ENCODE peak calls at places on chromosomes 4 and X, in six cellular contexts. One of them, this sample, is unnamed. For H3K27me3, the result is how much of the 10 kb centered on the place peaks cover.

GRCh38 chr4:175176710-175177109 is 258.6 kb downstream of the ADAM29 start:
- DNase-seq in H9: no peak
- DNase-seq in MM.1S: no peak
- DNase-seq in Peyer's patch: no peak
- DNase-seq in small intestine: no peak
- DNase-seq in GM23338: no peak
- DNase-seq in this sample: no peak

GRCh38 chr4:126465341-126465740 is 1150.6 kb downstream of the FAT4 start:
- DNase-seq in small intestine: no peak
- DNase-seq in Peyer's patch: no peak
- DNase-seq in MM.1S: no peak
- DNase-seq in GM23338: no peak
- DNase-seq in H9: no peak
- DNase-seq in this sample: no peak

GRCh38 chr4:4851081-4851480 is 8.4 kb upstream of the MSX1 start:
- DNase-seq in Peyer's patch: no peak
- DNase-seq in MM.1S: no peak
- DNase-seq in small intestine: no peak
- DNase-seq in H9: no peak
- DNase-seq in GM23338: no peak
- DNase-seq in this sample: no peak

GRCh38 chr4:115323106-115323684 is 209.8 kb upstream of the NDST4 start:
- DNase-seq in MM.1S: no peak
- DNase-seq in Peyer's patch: no peak
- DNase-seq in small intestine: no peak
- DNase-seq in GM23338: no peak
- DNase-seq in H9: no peak
- DNase-seq in this sample: no peak

GRCh38 chr4:165894159-165894558 is 21.1 kb downstream of the TLL1 start:
- DNase-seq in small intestine: no peak
- DNase-seq in MM.1S: no peak
- DNase-seq in H9: no peak
- DNase-seq in Peyer's patch: no peak
- DNase-seq in GM23338: no peak
- DNase-seq in this sample: no peak

GRCh38 chr4:155408796-155409195 is 32.0 kb upstream of the MAP9 start:
- DNase-seq in small intestine: no peak
- DNase-seq in H9: no peak
- DNase-seq in GM23338: no peak
- DNase-seq in MM.1S: peak
- DNase-seq in Peyer's patch: no peak
- DNase-seq in this sample: no peak

GRCh38 chr4:158819942-158820786 is 51.3 kb downstream of the FNIP2 start:
- DNase-seq in H9: no peak
- DNase-seq in Peyer's patch: no peak
- DNase-seq in MM.1S: no peak
- DNase-seq in GM23338: no peak
- DNase-seq in small intestine: no peak
- DNase-seq in this sample: no peak

GRCh38 chr4:4496604-4497372 is 45.1 kb downstream of the STX18 start:
- DNase-seq in GM23338: no peak
- DNase-seq in MM.1S: no peak
- DNase-seq in small intestine: no peak
- DNase-seq in H9: no peak
- DNase-seq in Peyer's patch: no peak
- DNase-seq in this sample: no peak

GRCh38 chr4:3201718-3202702 is 46.9 kb upstream of the MSANTD1 start:
- DNase-seq in H9: no peak
- DNase-seq in Peyer's patch: peak
- DNase-seq in GM23338: no peak
- DNase-seq in small intestine: peak
- DNase-seq in MM.1S: no peak
- DNase-seq in this sample: no peak

GRCh38 chr4:156420557-156420956 is 466.9 kb upstream of the CTSO start:
- DNase-seq in small intestine: no peak
- DNase-seq in Peyer's patch: no peak
- DNase-seq in MM.1S: no peak
- DNase-seq in H9: no peak
- DNase-seq in GM23338: no peak
- DNase-seq in this sample: no peak

GRCh38 chr4:121900132-121900983 is 30.1 kb upstream of the BBS7 start:
- DNase-seq in small intestine: peak
- DNase-seq in GM23338: peak
- DNase-seq in MM.1S: peak
- DNase-seq in Peyer's patch: peak
- DNase-seq in H9: peak
- DNase-seq in this sample: peak

GRCh38 chr4:163494360-163495241 is at the start of gene TMA16:
- DNase-seq in Peyer's patch: peak
- DNase-seq in GM23338: peak
- DNase-seq in H9: peak
- DNase-seq in small intestine: peak
- DNase-seq in MM.1S: peak
- DNase-seq in this sample: peak

GRCh38 chr4:25872851-25873631 is 10.3 kb upstream of the SEL1L3 start:
- DNase-seq in H9: no peak
- DNase-seq in MM.1S: no peak
- DNase-seq in Peyer's patch: no peak
- DNase-seq in small intestine: no peak
- DNase-seq in GM23338: no peak
- DNase-seq in this sample: no peak

GRCh38 chr4:25867781-25868180 is 5.0 kb upstream of the SEL1L3 start:
- DNase-seq in GM23338: no peak
- DNase-seq in H9: no peak
- DNase-seq in small intestine: no peak
- DNase-seq in MM.1S: no peak
- DNase-seq in Peyer's patch: no peak
- DNase-seq in this sample: no peak

GRCh38 chr4:25873632-25874129 is 10.9 kb upstream of the SEL1L3 start:
- DNase-seq in Peyer's patch: no peak
- DNase-seq in H9: no peak
- DNase-seq in GM23338: no peak
- DNase-seq in MM.1S: no peak
- DNase-seq in small intestine: no peak
- DNase-seq in this sample: no peak

GRCh38 chr4:25865586-25865985 is 2.8 kb upstream of the SEL1L3 start:
- DNase-seq in small intestine: peak
- DNase-seq in H9: peak
- DNase-seq in GM23338: peak
- DNase-seq in Peyer's patch: peak
- DNase-seq in MM.1S: peak
- DNase-seq in this sample: peak

GRCh38 chr4:25870081-25870480 is 7.3 kb upstream of the SEL1L3 start:
- DNase-seq in MM.1S: peak
- DNase-seq in GM23338: no peak
- DNase-seq in Peyer's patch: no peak
- DNase-seq in small intestine: no peak
- DNase-seq in H9: no peak
- DNase-seq in this sample: no peak
- H3K27me3 ChIP-seq in MM.1S: under half
- H3K27me3 ChIP-seq in GM23338: under half
- H3K27me3 ChIP-seq in Peyer's patch: under half
- H3K27me3 ChIP-seq in small intestine: under half
- H3K27me3 ChIP-seq in H9: under half
- H3K27me3 ChIP-seq in this sample: under half

DNA sequence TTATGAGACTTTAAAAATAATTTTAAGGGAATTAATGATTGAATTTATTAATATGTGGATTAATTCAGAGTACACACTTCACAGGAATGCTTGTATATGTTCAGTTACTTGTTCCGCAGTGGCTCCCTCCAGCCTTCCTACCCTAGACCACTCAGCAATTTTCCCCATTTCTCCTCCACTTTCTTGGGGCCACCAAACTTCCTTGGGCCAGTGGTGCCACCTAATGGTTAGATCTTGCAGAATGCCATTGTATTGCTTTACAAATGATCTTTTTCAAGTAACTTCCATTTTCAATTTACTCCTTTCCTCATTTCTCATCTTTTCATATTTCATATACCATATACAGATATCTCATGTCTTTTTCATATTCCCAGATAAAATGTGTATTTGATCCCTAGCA is 3.6 kb upstream of the RNF175 start:
- DNase-seq in GM23338: peak
- DNase-seq in small intestine: no peak
- DNase-seq in MM.1S: no peak
- DNase-seq in Peyer's patch: no peak
- DNase-seq in H9: no peak
- DNase-seq in this sample: no peak
- H3K27me3 ChIP-seq in GM23338: under half
- H3K27me3 ChIP-seq in small intestine: under half
- H3K27me3 ChIP-seq in MM.1S: under half
- H3K27me3 ChIP-seq in Peyer's patch: under half
- H3K27me3 ChIP-seq in H9: under half
- H3K27me3 ChIP-seq in this sample: under half

GRCh38 chrX:15127010-15127409 is 142.9 kb downstream of the ASB9 start:
- DNase-seq in Peyer's patch: no peak
- DNase-seq in small intestine: no peak
- DNase-seq in MM.1S: no peak
- DNase-seq in GM23338: no peak
- DNase-seq in H9: no peak
- DNase-seq in this sample: no peak

GRCh38 chrX:15128838-15129237 is 141.0 kb downstream of the ASB9 start:
- DNase-seq in small intestine: peak
- DNase-seq in GM23338: no peak
- DNase-seq in H9: no peak
- DNase-seq in Peyer's patch: no peak
- DNase-seq in MM.1S: no peak
- DNase-seq in this sample: no peak

GRCh38 chrX:15129412-15129811 is 140.5 kb downstream of the ASB9 start:
- DNase-seq in MM.1S: no peak
- DNase-seq in GM23338: no peak
- DNase-seq in Peyer's patch: no peak
- DNase-seq in H9: no peak
- DNase-seq in small intestine: no peak
- DNase-seq in this sample: no peak
- H3K27me3 ChIP-seq in MM.1S: under half
- H3K27me3 ChIP-seq in GM23338: under half
- H3K27me3 ChIP-seq in Peyer's patch: under half
- H3K27me3 ChIP-seq in H9: under half
- H3K27me3 ChIP-seq in small intestine: under half
- H3K27me3 ChIP-seq in this sample: under half

DNA sequence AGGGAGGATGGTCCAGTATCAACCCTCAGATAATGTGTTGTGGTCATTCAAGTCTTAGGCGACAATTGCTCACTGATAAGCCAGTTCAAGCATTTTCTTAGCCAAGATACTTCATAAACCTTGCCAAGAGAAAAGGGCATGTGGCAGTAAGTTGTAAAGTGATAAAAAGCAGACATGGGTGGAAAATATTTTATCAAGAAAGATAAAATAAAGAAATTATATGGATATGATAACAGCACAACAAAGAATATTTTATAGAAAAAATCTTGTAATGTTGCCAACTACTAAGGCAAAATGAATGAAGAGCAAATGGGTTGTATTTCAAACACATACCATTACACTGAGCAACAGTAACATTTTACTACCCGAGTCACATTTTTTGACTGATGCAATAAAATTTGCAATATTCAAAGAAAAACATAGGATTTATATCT is 217.4 kb upstream of the PITX2 start:
- DNase-seq in GM23338: no peak
- DNase-seq in MM.1S: no peak
- DNase-seq in H9: no peak
- DNase-seq in small intestine: no peak
- DNase-seq in Peyer's patch: no peak
- DNase-seq in this sample: no peak
- H3K27me3 ChIP-seq in GM23338: under half
- H3K27me3 ChIP-seq in MM.1S: under half
- H3K27me3 ChIP-seq in H9: under half
- H3K27me3 ChIP-seq in small intestine: under half
- H3K27me3 ChIP-seq in Peyer's patch: under half
- H3K27me3 ChIP-seq in this sample: under half